ENCODE peak calls at places on chromosomes 13 and 19, in four cellular contexts. F, Q, J and T are unnamed samples.

GRCh38 chr19:6071840-6072239 is 38.5 kb downstream of the RFX2 start:
- DNase-seq in F (no peak), Q (no peak), J (no peak), T (no peak)

GRCh38 chr13:110409581-110409992 is 102.5 kb downstream of the COL4A2 start:
- DNase-seq in F (no peak), Q (no peak), J (no peak), T (no peak)

GRCh38 chr13:85693889-85694511 is 105.2 kb downstream of the SLITRK6 start:
- DNase-seq in F (no peak), Q (no peak), J (no peak), T (no peak)

GRCh38 chr19:1572795-1573194 is 4.7 kb upstream of the MEX3D start:
- DNase-seq in F (no peak), Q (no peak), J (no peak), T (no peak)

GRCh38 chr19:32287811-32288227 is 57.6 kb upstream of the ZNF507 start:
- DNase-seq in F (no peak), Q (no peak), J (peak), T (no peak)

GRCh38 chr19:8489591-8490394 is 12.6 kb downstream of the PRAM1 start:
- DNase-seq in F (no peak), Q (no peak), J (no peak), T (no peak)

GRCh38 chr13:98576963-98577822 is at the start of gene STK24:
- DNase-seq in F (peak), Q (peak), J (peak), T (peak)

GRCh38 chr19:21463449-21464105 is 41.8 kb upstream of the ZNF429 start:
- DNase-seq in F (no peak), Q (no peak), J (no peak), T (no peak)

GRCh38 chr13:97413694-97414093 is 20.3 kb upstream of the RAP2A start:
- DNase-seq in F (no peak), Q (no peak), J (no peak), T (no peak)

GRCh38 chr13:44710576-44710975 is 134.4 kb upstream of the TSC22D1 start:
- DNase-seq in F (no peak), Q (no peak), J (no peak), T (no peak)

GRCh38 chr19:21158523-21159135 is 16.8 kb downstream of the ZNF431 start:
- DNase-seq in F (no peak), Q (no peak), J (no peak), T (no peak)